ENCODE peak calls at places on chromosomes 4 and X, in four cellular contexts. One of them, this sample, is unnamed.

GRCh38 chr4:148686449-148686848 is 244.2 kb upstream of the NR3C2 start:
- DNase-seq in HepG2: no peak
- DNase-seq in WTC11: no peak
- DNase-seq in K562: no peak
- DNase-seq in this sample: no peak

GRCh38 chr4:152106113-152106763 is 345.4 kb upstream of the GATB start:
- DNase-seq in HepG2: peak
- DNase-seq in WTC11: no peak
- DNase-seq in K562: no peak
- DNase-seq in this sample: no peak

GRCh38 chr4:7987148-7987989 is 47.7 kb upstream of the AFAP1 start:
- DNase-seq in HepG2: peak
- DNase-seq in WTC11: peak
- DNase-seq in K562: peak
- DNase-seq in this sample: peak

GRCh38 chrX:48823029-48823428 is 3.3 kb upstream of the ERAS start:
- DNase-seq in HepG2: no peak
- DNase-seq in WTC11: peak
- DNase-seq in K562: no peak
- DNase-seq in this sample: no peak

GRCh38 chr4:24212642-24213041 is 322.8 kb upstream of the PPARGC1A start:
- DNase-seq in HepG2: no peak
- DNase-seq in WTC11: no peak
- DNase-seq in K562: no peak
- DNase-seq in this sample: no peak

GRCh38 chr4:24850669-24851068 is 55.3 kb downstream of the SOD3 start:
- DNase-seq in HepG2: no peak
- DNase-seq in WTC11: no peak
- DNase-seq in K562: no peak
- DNase-seq in this sample: no peak

GRCh38 chr4:51930557-51930956 is 87.6 kb downstream of the DCUN1D4 start:
- DNase-seq in HepG2: no peak
- DNase-seq in WTC11: no peak
- DNase-seq in K562: no peak
- DNase-seq in this sample: no peak

GRCh38 chr4:138538743-138539142 is 296.6 kb upstream of the SLC7A11 start:
- DNase-seq in HepG2: no peak
- DNase-seq in WTC11: no peak
- DNase-seq in K562: no peak
- DNase-seq in this sample: no peak

GRCh38 chrX:13254076-13254785 is 65.6 kb downstream of the ATXN3L start:
- DNase-seq in HepG2: peak
- DNase-seq in WTC11: no peak
- DNase-seq in K562: peak
- DNase-seq in this sample: no peak

GRCh38 chr4:66639361-66639760 is 905.9 kb downstream of the CENPC start:
- DNase-seq in HepG2: no peak
- DNase-seq in WTC11: no peak
- DNase-seq in K562: no peak
- DNase-seq in this sample: peak

GRCh38 chr4:30722092-30722915 is 2.1 kb downstream of the PCDH7 start:
- DNase-seq in HepG2: no peak
- DNase-seq in WTC11: peak
- DNase-seq in K562: no peak
- DNase-seq in this sample: no peak

GRCh38 chr4:69096810-69097209 is 536 bp downstream of the UGT2B7 start:
- DNase-seq in HepG2: no peak
- DNase-seq in WTC11: no peak
- DNase-seq in K562: no peak
- DNase-seq in this sample: no peak

GRCh38 chr4:185697488-185697887 is 114.5 kb downstream of the SORBS2 start:
- DNase-seq in HepG2: no peak
- DNase-seq in WTC11: no peak
- DNase-seq in K562: no peak
- DNase-seq in this sample: no peak

GRCh38 chr4:168685136-168685535 is 188.3 kb downstream of the PALLD start:
- DNase-seq in HepG2: no peak
- DNase-seq in WTC11: no peak
- DNase-seq in K562: no peak
- DNase-seq in this sample: no peak

GRCh38 chrX:30913556-30913955 is 24.5 kb upstream of the TAB3 start:
- DNase-seq in HepG2: no peak
- DNase-seq in WTC11: no peak
- DNase-seq in K562: no peak
- DNase-seq in this sample: no peak

GRCh38 chr4:104524591-104524990 is 29.9 kb upstream of the CXXC4 start:
- DNase-seq in HepG2: no peak
- DNase-seq in WTC11: no peak
- DNase-seq in K562: no peak
- DNase-seq in this sample: no peak

GRCh38 chr4:137474711-137475301 is 57.5 kb downstream of the PCDH18 start:
- DNase-seq in HepG2: no peak
- DNase-seq in WTC11: no peak
- DNase-seq in K562: no peak
- DNase-seq in this sample: peak

GRCh38 chr4:133995243-133995960 is 206.2 kb downstream of the PABPC4L start:
- DNase-seq in HepG2: no peak
- DNase-seq in WTC11: no peak
- DNase-seq in K562: no peak
- DNase-seq in this sample: no peak
- TF ChIP-seq ELF4 in HepG2: no peak
- TF ChIP-seq ELF4 in WTC11: no peak
- TF ChIP-seq ELF4 in K562: no peak
- TF ChIP-seq ELF4 in this sample: no peak

GRCh38 chr4:2787230-2788100 is 5.4 kb upstream of the SH3BP2 start:
- DNase-seq in HepG2: no peak
- DNase-seq in WTC11: peak
- DNase-seq in K562: no peak
- DNase-seq in this sample: no peak
- TF ChIP-seq ELF4 in HepG2: no peak
- TF ChIP-seq ELF4 in WTC11: no peak
- TF ChIP-seq ELF4 in K562: no peak
- TF ChIP-seq ELF4 in this sample: no peak

GRCh38 chr4:170374770-170375169 is 285.0 kb upstream of the AADAT start:
- DNase-seq in HepG2: peak
- DNase-seq in WTC11: peak
- DNase-seq in K562: peak
- DNase-seq in this sample: peak
- TF ChIP-seq ELF4 in HepG2: no peak
- TF ChIP-seq ELF4 in WTC11: no peak
- TF ChIP-seq ELF4 in K562: no peak
- TF ChIP-seq ELF4 in this sample: no peak

GRCh38 chr4:187908079-187908501 is 87.5 kb upstream of the ZFP42 start:
- DNase-seq in HepG2: no peak
- DNase-seq in WTC11: no peak
- DNase-seq in K562: no peak
- DNase-seq in this sample: no peak
- TF ChIP-seq ELF4 in HepG2: no peak
- TF ChIP-seq ELF4 in WTC11: no peak
- TF ChIP-seq ELF4 in K562: no peak
- TF ChIP-seq ELF4 in this sample: no peak

GRCh38 chr4:28001698-28002097 is 1141.1 kb downstream of the STIM2 start:
- DNase-seq in HepG2: no peak
- DNase-seq in WTC11: peak
- DNase-seq in K562: no peak
- DNase-seq in this sample: no peak
- TF ChIP-seq ELF4 in HepG2: no peak
- TF ChIP-seq ELF4 in WTC11: no peak
- TF ChIP-seq ELF4 in K562: no peak
- TF ChIP-seq ELF4 in this sample: no peak

GRCh38 chrX:110699109-110699508 is 96.5 kb downstream of the CHRDL1 start:
- DNase-seq in HepG2: no peak
- DNase-seq in WTC11: no peak
- DNase-seq in K562: no peak
- DNase-seq in this sample: no peak
- TF ChIP-seq ELF4 in HepG2: no peak
- TF ChIP-seq ELF4 in WTC11: no peak
- TF ChIP-seq ELF4 in K562: no peak
- TF ChIP-seq ELF4 in this sample: no peak

GRCh38 chr4:119242417-119242816 is 29.9 kb downstream of the USP53 start:
- DNase-seq in HepG2: no peak
- DNase-seq in WTC11: no peak
- DNase-seq in K562: no peak
- DNase-seq in this sample: no peak

GRCh38 chr4:119246177-119246576 is 33.7 kb downstream of the USP53 start:
- DNase-seq in HepG2: no peak
- DNase-seq in WTC11: no peak
- DNase-seq in K562: no peak
- DNase-seq in this sample: no peak

GRCh38 chr4:119244832-119245231 is 32.3 kb downstream of the USP53 start:
- DNase-seq in HepG2: no peak
- DNase-seq in WTC11: no peak
- DNase-seq in K562: no peak
- DNase-seq in this sample: no peak

GRCh38 chr4:119244344-119244743 is 31.8 kb downstream of the USP53 start:
- DNase-seq in HepG2: no peak
- DNase-seq in WTC11: no peak
- DNase-seq in K562: no peak
- DNase-seq in this sample: no peak

DNA sequence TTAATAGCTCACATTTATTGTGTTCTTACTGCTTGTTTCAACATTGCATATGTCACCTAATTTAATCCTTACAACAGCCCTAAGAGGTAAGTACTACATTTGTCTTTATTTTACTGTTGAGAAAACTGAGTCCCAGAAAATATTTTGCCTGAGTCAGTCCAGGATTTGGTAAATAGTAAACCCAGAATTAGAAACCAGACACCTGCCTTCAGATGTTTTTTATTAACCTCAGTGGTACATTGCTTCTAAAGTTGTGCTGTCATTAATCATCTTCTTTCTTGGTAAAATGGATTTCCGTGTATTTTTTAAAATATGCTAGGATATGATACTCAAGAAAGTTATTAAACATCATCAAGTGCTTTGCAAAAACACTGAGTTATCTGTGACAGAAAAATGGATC is 31.4 kb downstream of the USP53 start:
- DNase-seq in HepG2: no peak
- DNase-seq in WTC11: no peak
- DNase-seq in K562: no peak
- DNase-seq in this sample: no peak
- TF ChIP-seq ELF4 in HepG2: no peak
- TF ChIP-seq ELF4 in WTC11: no peak
- TF ChIP-seq ELF4 in K562: no peak
- TF ChIP-seq ELF4 in this sample: no peak

GRCh38 chr4:29710519-29710918 is 1009.6 kb upstream of the PCDH7 start:
- DNase-seq in HepG2: no peak
- DNase-seq in WTC11: no peak
- DNase-seq in K562: no peak
- DNase-seq in this sample: no peak

GRCh38 chr4:29711226-29711625 is 1008.9 kb upstream of the PCDH7 start:
- DNase-seq in HepG2: no peak
- DNase-seq in WTC11: no peak
- DNase-seq in K562: no peak
- DNase-seq in this sample: no peak

GRCh38 chr4:29704059-29704458 is 1016.1 kb upstream of the PCDH7 start:
- DNase-seq in HepG2: no peak
- DNase-seq in WTC11: no peak
- DNase-seq in K562: no peak
- DNase-seq in this sample: no peak

GRCh38 chr4:29708473-29708872 is 1011.7 kb upstream of the PCDH7 start:
- DNase-seq in HepG2: no peak
- DNase-seq in WTC11: no peak
- DNase-seq in K562: no peak
- DNase-seq in this sample: no peak
- TF ChIP-seq ELF4 in HepG2: no peak
- TF ChIP-seq ELF4 in WTC11: no peak
- TF ChIP-seq ELF4 in K562: no peak
- TF ChIP-seq ELF4 in this sample: no peak

DNA sequence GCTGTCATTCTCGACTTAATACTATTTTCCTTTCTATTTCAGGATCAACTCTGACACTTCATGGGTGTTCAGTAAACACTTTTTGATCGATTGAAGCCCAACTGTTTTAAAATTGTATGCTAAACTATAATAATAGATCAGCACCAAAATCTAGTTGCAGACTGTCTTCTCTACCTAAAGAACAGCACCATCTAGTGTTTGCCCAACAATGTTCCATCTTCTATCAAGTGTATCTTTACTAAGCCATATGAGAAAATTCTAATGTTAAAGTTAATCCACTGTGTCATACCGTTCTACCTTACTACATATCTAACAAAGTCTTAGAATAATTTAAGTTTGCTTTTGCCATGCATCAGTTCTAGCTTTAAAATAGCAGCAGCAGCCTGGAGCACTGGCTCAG is 113.0 kb upstream of the PRDX4 start:
- DNase-seq in HepG2: peak
- DNase-seq in WTC11: no peak
- DNase-seq in K562: peak
- DNase-seq in this sample: peak
- TF ChIP-seq ELF4 in HepG2: no peak
- TF ChIP-seq ELF4 in WTC11: no peak
- TF ChIP-seq ELF4 in K562: no peak
- TF ChIP-seq ELF4 in this sample: no peak

This sample was measured in HEK293T.